ENCODE peak calls at places on chromosomes 5 and 9, in eight cellular contexts. C is psoas muscle; G is lung; O is RWPE1; Y is CD8-positive, alpha-beta T cell; D is retinal pigment epithelial cell; K is body of pancreas; M is foreskin fibroblast. T is an unnamed sample.

GRCh38 chr5:173744527-173744926 is 128.1 kb upstream of the BOD1 start:
- DNase-seq in Y (no peak), K (no peak), O (no peak), G (no peak), D (no peak), C (no peak), M (no peak), T (no peak)

GRCh38 chr9:97518909-97519307 is 17.4 kb downstream of the TMOD1 start:
- DNase-seq in M (peak; percentile 80), Y (no peak), G (peak; percentile 46), K (peak; percentile 56), D (no peak), O (peak; percentile 71), C (peak; percentile 84), T (no peak)

GRCh38 chr9:17057729-17058128 is 77.1 kb upstream of the CNTLN start:
- DNase-seq in K (no peak), Y (no peak), D (no peak), C (no peak), M (no peak), G (no peak), O (no peak), T (no peak)

GRCh38 chr9:18466101-18466500 is 7.9 kb upstream of the ADAMTSL1 start:
- DNase-seq in O (no peak), C (no peak), D (no peak), Y (no peak), M (no peak), K (no peak), G (no peak), T (no peak)

GRCh38 chr5:1542011-1542410 is 18.3 kb upstream of the LPCAT1 start:
- DNase-seq in G (peak; percentile 20), Y (no peak), C (no peak), D (no peak), O (no peak), M (peak; percentile 38), K (no peak), T (no peak)

GRCh38 chr5:146378981-146379380 is 40.3 kb downstream of the POU4F3 start:
- DNase-seq in M (no peak), G (no peak), K (no peak), D (no peak), C (no peak), Y (no peak), O (no peak), T (no peak)

GRCh38 chr5:135995979-135996378 is 32.8 kb upstream of the TGFBI start:
- DNase-seq in K (no peak), Y (no peak), C (no peak), O (no peak), M (no peak), G (no peak), D (no peak), T (no peak)

GRCh38 chr5:124806026-124806856 is 59.8 kb upstream of the ZNF608 start:
- DNase-seq in K (peak; percentile 94), D (peak; percentile 93), C (peak; percentile 68), G (peak; percentile 70), O (peak; percentile 92), M (peak; percentile 84), Y (no peak), T (no peak)

GRCh38 chr5:158851488-158851887 is 248.2 kb downstream of the EBF1 start:
- DNase-seq in D (no peak), K (no peak), M (no peak), C (no peak), O (no peak), G (no peak), Y (no peak), T (no peak)

GRCh38 chr5:173328896-173329369 is 719 bp upstream of the STC2 start:
- DNase-seq in Y (no peak), D (no peak), G (no peak), C (no peak), O (peak; percentile 77), M (peak; percentile 95), K (peak; percentile 71), T (no peak)

GRCh38 chr9:97895695-97896332 is 26.5 kb downstream of the TRMO start:
- DNase-seq in G (no peak), M (peak; percentile 16), C (no peak), Y (no peak), O (peak; percentile 35), D (no peak), K (no peak), T (no peak)

GRCh38 chr5:62376064-62376463 is 27.6 kb downstream of the DIMT1 start:
- DNase-seq in D (no peak), G (no peak), K (no peak), M (peak; percentile 22), O (peak; percentile 47), Y (no peak), C (no peak), T (no peak)

GRCh38 chr5:74556631-74557595 is 83.6 kb downstream of the ENC1 start:
- DNase-seq in C (no peak), O (no peak), D (no peak), M (peak; percentile 75), K (no peak), G (no peak), Y (no peak), T (no peak)

GRCh38 chr9:91411096-91411771 is 12.4 kb downstream of the NFIL3 start:
- DNase-seq in Y (no peak), G (no peak), K (no peak), D (no peak), C (no peak), M (no peak), O (peak; percentile 72), T (no peak)

GRCh38 chr5:54259090-54259489 is 51.3 kb downstream of the ARL15 start:
- DNase-seq in D (no peak), Y (no peak), C (no peak), K (no peak), M (peak; percentile 70), G (no peak), O (peak; percentile 26), T (no peak)

GRCh38 chr5:54257366-54258118 is 52.8 kb downstream of the ARL15 start:
- DNase-seq in G (no peak), M (peak; percentile 36), C (no peak), D (no peak), O (no peak), K (no peak), Y (no peak), T (peak; percentile 63)

GRCh38 chr5:54249210-54250028 is 61.0 kb downstream of the ARL15 start:
- DNase-seq in O (peak; percentile 13), Y (peak; percentile 56), G (peak; percentile 48), M (no peak), D (no peak), K (peak; percentile 21), C (no peak), T (no peak)

GRCh38 chr5:54251981-54252380 is 58.4 kb downstream of the ARL15 start:
- DNase-seq in D (no peak), K (no peak), G (no peak), M (peak; percentile 40), C (no peak), Y (no peak), O (peak; percentile 37), T (no peak)

GRCh38 chr5:54254482-54255198 is 55.7 kb downstream of the ARL15 start:
- DNase-seq in O (no peak), K (no peak), C (no peak), M (peak; percentile 23), Y (no peak), G (no peak), D (no peak), T (no peak)
- TF ChIP-seq CTCF in O (no peak), K (no peak), C (peak; percentile 42), M (no peak), Y (no peak), G (peak; percentile 10), D (no peak), T (no peak)

DNA sequence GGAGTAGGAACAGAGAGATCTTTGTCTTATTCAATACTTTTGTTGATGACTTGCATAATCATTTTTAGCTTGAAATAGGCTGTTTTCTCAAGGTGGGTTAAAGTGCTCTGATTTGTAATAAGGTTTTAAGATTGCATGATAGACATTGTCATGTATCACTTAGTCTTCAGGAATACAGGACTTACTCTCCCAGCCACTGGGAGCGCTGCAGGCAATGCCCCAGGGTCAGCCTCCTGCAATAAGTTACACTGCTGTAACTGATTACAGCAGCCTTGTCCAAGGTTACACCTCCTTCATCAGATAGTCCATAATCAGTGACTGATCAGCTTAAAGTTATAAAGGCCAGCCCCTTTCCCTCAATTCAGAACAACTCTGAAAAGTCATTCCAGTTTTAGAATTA is 218.6 kb downstream of the ESM1 start:
- DNase-seq in G (no peak), M (no peak), K (no peak), C (no peak), D (no peak), O (no peak), Y (no peak), T (no peak)
- TF ChIP-seq CTCF in G (no peak), M (no peak), K (no peak), C (no peak), D (no peak), O (peak; percentile 15), Y (no peak), T (no peak)

GRCh38 chr9:127386249-127386648 is 10.7 kb upstream of the SLC2A8 start:
- DNase-seq in M (no peak), C (no peak), O (no peak), G (no peak), K (no peak), D (no peak), Y (no peak), T (no peak)

GRCh38 chr9:127382541-127382940 is 14.4 kb upstream of the SLC2A8 start:
- DNase-seq in G (no peak), K (no peak), O (no peak), D (no peak), C (no peak), M (no peak), Y (no peak), T (no peak)

GRCh38 chr9:127384016-127384730 is 12.8 kb upstream of the SLC2A8 start:
- DNase-seq in G (no peak), M (no peak), O (no peak), Y (no peak), D (no peak), C (no peak), K (no peak), T (no peak)

GRCh38 chr9:127386981-127387380 is 10.0 kb upstream of the SLC2A8 start:
- DNase-seq in Y (no peak), K (no peak), M (no peak), O (no peak), C (no peak), G (no peak), D (no peak), T (no peak)

GRCh38 chr9:127384901-127385300 is 12.1 kb upstream of the SLC2A8 start:
- DNase-seq in K (no peak), D (no peak), M (no peak), Y (no peak), O (no peak), G (no peak), C (no peak), T (no peak)
- TF ChIP-seq CTCF in K (no peak), D (no peak), M (no peak), Y (no peak), O (no peak), G (no peak), C (no peak), T (no peak)

DNA sequence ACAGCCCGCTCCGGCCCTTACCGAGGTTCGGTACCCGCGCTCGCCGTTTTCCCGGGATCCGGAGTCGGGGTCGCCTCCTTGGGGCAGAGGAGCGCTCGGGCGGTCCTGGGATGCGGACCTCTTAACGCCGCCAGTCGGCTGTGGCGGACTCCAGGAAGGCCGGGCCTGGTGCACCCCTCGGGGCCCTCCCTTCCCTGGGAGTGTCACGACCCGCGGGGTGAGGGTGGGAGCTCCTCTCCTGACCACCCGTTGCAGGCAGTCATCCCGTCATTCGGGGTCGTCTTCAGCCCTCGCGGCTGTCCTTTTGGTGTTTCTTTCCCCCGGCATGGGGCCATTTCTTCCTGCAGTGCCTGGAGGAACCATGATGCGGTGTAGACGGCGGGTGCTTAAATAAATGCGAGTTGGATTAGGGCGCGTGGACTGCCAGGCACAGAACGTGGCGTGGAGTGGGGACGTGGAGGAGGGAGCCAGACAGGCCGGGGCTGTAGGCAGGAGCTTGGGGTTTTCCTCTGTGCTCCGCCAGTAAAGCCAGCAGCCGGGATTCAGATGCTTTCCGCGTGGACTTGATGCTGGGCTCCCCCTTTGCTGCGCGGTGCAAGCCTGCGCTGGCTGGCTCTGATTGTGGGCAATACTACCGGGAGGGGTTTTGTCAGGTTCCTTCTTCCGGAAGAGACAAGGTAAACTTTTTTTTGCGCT is 793 bp downstream of the KDM4C start:
- DNase-seq in K (peak; percentile 58), O (peak; percentile 30), M (peak; percentile 71), C (peak; percentile 75), G (peak; percentile 35), Y (peak; percentile 73), D (no peak), T (peak; percentile 15)
- TF ChIP-seq CTCF in K (no peak), O (no peak), M (no peak), C (no peak), G (no peak), Y (no peak), D (no peak), T (no peak)

T was measured in AG09319.